ENCODE peak calls at places on chromosomes 12 and 14, in six cellular contexts. U, G, A, I, N and Y are unnamed samples.

GRCh38 chr12:62273724-62274380 is 13.6 kb downstream of the USP15 start:
- DNase-seq in U (no peak), G (no peak), A (no peak), I (no peak), N (no peak), Y (no peak)

GRCh38 chr14:77245820-77246219 is 25.2 kb downstream of the NGB start:
- DNase-seq in U (peak), G (no peak), A (no peak), I (no peak), N (no peak), Y (no peak)

GRCh38 chr12:104219361-104219892 is 3.8 kb downstream of the TXNRD1 start:
- DNase-seq in U (peak), G (peak), A (no peak), I (no peak), N (peak), Y (no peak)

GRCh38 chr14:24051789-24052655 is at the start of gene CARMIL3:
- DNase-seq in U (peak), G (peak), A (peak), I (peak), N (peak), Y (peak)

GRCh38 chr12:68507657-68508056 is 103.0 kb upstream of the RAP1B start:
- DNase-seq in U (no peak), G (no peak), A (no peak), I (no peak), N (no peak), Y (no peak)

GRCh38 chr14:89908712-89909450 is 45.6 kb downstream of the EFCAB11 start:
- DNase-seq in U (peak), G (no peak), A (no peak), I (no peak), N (no peak), Y (no peak)

GRCh38 chr14:101333335-101334280 is 227.7 kb upstream of the DIO3 start:
- DNase-seq in U (no peak), G (no peak), A (no peak), I (peak), N (no peak), Y (no peak)

GRCh38 chr12:111653596-111653995 is 32.2 kb downstream of the BRAP start:
- DNase-seq in U (no peak), G (no peak), A (no peak), I (no peak), N (no peak), Y (no peak)

GRCh38 chr14:75381642-75382041 is 46.2 kb upstream of the JDP2 start:
- DNase-seq in U (no peak), G (no peak), A (no peak), I (no peak), N (no peak), Y (no peak)

GRCh38 chr12:53501615-53502181 is 615 bp downstream of the TARBP2 start:
- DNase-seq in U (no peak), G (no peak), A (no peak), I (no peak), N (no peak), Y (no peak)

GRCh38 chr12:133235401-133236112 is at the start of gene ANHX:
- DNase-seq in U (no peak), G (no peak), A (no peak), I (no peak), N (no peak), Y (no peak)

GRCh38 chr12:57756406-57757341 is 1.8 kb downstream of the MARCHF9 start:
- DNase-seq in U (peak), G (no peak), A (no peak), I (peak), N (peak), Y (peak)

GRCh38 chr12:119603767-119604166 is 10.2 kb downstream of the TMEM233 start:
- DNase-seq in U (no peak), G (no peak), A (no peak), I (no peak), N (no peak), Y (no peak)

GRCh38 chr12:25864287-25864686 is 94.2 kb upstream of the RASSF8 start:
- DNase-seq in U (no peak), G (no peak), A (no peak), I (no peak), N (peak), Y (no peak)

GRCh38 chr14:86654558-86655184 is 1124.7 kb downstream of the FLRT2 start:
- DNase-seq in U (peak), G (peak), A (peak), I (peak), N (peak), Y (peak)

GRCh38 chr14:94805726-94806288 is 35.9 kb upstream of the GSC start:
- DNase-seq in U (peak), G (no peak), A (no peak), I (no peak), N (no peak), Y (no peak)

GRCh38 chr12:11927311-11927935 is 143.3 kb upstream of the BCL2L14 start:
- DNase-seq in U (peak), G (peak), A (peak), I (no peak), N (no peak), Y (no peak)

GRCh38 chr14:65352964-65353530 is 59.5 kb upstream of the FUT8 start:
- DNase-seq in U (no peak), G (no peak), A (no peak), I (no peak), N (no peak), Y (no peak)

GRCh38 chr12:7151532-7151931 is 21.4 kb downstream of the CLSTN3 start:
- DNase-seq in U (no peak), G (no peak), A (no peak), I (no peak), N (no peak), Y (no peak)
- H2BK15ac ChIP-seq in U (no peak), G (no peak), A (no peak), I (no peak), N (no peak), Y (no peak)

GRCh38 chr12:106031736-106032135 is 107.0 kb downstream of the NUAK1 start:
- DNase-seq in U (no peak), G (no peak), A (no peak), I (no peak), N (no peak), Y (no peak)
- H2BK120ac ChIP-seq in U (no peak), G (peak), A (no peak), I (no peak), N (peak), Y (no peak)

GRCh38 chr12:30531731-30532678 is 163.7 kb downstream of the IPO8 start:
- DNase-seq in U (no peak), G (no peak), A (no peak), I (no peak), N (no peak), Y (no peak)
- H2BK15ac ChIP-seq in U (no peak), G (no peak), A (no peak), I (no peak), N (no peak), Y (no peak)

DNA sequence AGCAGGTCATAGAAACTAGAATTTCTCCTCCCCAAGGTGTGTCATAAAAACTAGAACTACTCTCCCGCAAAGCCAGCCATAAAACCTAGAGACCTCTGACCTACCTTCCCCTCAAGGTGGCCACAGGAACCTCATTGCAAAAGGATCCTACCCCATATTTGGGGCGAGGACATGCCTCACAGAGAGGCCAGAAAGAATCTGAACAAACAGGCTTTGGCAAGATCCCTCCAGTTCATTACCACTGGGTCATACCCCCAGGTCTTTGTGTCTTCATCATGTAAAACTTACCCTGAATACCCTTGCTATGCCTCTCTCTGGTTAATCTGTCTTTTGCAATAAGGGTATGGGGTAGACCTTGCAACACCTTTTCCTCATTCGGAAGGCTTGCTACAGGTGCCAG is 64.8 kb upstream of the ZFP36L1 start:
- DNase-seq in U (no peak), G (no peak), A (no peak), I (peak), N (no peak), Y (no peak)
- H2BK120ac ChIP-seq in U (no peak), G (no peak), A (no peak), I (no peak), N (no peak), Y (no peak)

DNA sequence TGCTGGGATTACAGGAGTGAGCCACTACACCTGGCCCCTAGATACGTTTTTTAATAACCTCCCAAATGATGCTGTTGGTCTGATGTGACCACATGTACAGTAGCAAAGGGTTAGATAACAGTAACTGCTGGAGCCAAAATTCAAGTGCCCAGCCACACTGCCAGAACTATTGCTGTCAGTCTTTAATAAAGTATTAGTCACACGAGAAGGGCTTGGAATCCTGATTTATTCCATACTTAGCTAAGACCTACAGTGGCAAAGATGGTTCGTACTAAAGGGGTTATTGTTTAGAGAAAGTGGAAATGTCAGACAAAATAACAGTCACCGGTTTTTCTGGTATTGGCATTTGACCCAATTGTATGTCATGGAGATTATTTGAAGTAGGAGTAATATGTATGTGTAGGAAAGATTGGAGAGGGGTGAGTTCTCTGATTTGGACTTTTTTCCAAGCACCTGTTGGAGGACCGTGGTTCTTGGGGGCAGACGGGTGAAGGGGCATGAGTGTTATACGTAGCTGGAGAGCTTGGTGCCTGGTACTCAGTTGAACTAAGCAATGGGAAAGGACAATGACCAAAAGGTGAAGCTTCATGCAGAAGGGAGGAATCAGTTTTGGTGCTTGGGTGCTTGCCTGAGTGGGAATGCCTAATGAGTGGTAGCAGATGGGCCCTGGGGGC is 9.7 kb downstream of the TUBA1C start:
- DNase-seq in U (no peak), G (no peak), A (no peak), I (no peak), N (no peak), Y (no peak)
- H2BK15ac ChIP-seq in U (no peak), G (no peak), A (no peak), I (no peak), N (no peak), Y (no peak)

GRCh38 chr12:56522486-56523193 is 1.0 kb downstream of the RBMS2 start:
- DNase-seq in U (peak), G (peak), A (peak), I (no peak), N (peak), Y (no peak)
- H2BK120ac ChIP-seq in U (no peak), G (peak), A (no peak), I (no peak), N (no peak), Y (no peak)

DNA sequence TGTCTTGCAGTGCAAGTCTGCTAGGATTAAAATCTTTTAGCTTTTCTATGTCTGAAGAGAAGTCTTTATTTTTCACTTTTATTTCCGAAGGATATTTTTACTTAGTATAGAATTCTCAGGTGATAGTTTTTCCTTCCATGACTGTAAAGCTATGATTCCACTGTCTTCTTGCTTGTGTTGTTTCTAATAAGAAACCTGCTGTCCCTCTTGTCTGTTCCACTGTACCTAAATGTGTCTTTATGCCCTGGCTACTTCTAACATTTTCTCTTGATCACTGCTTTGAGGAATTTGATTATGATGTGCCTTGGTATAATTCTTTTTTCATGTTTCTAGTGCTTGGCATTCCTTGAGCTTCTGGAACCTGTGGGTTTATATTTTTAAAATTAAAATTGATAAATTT is 228.7 kb downstream of the CACNA1C start:
- DNase-seq in U (no peak), G (no peak), A (no peak), I (no peak), N (no peak), Y (no peak)
- H2BK15ac ChIP-seq in U (no peak), G (no peak), A (no peak), I (no peak), N (no peak), Y (no peak)

DNA sequence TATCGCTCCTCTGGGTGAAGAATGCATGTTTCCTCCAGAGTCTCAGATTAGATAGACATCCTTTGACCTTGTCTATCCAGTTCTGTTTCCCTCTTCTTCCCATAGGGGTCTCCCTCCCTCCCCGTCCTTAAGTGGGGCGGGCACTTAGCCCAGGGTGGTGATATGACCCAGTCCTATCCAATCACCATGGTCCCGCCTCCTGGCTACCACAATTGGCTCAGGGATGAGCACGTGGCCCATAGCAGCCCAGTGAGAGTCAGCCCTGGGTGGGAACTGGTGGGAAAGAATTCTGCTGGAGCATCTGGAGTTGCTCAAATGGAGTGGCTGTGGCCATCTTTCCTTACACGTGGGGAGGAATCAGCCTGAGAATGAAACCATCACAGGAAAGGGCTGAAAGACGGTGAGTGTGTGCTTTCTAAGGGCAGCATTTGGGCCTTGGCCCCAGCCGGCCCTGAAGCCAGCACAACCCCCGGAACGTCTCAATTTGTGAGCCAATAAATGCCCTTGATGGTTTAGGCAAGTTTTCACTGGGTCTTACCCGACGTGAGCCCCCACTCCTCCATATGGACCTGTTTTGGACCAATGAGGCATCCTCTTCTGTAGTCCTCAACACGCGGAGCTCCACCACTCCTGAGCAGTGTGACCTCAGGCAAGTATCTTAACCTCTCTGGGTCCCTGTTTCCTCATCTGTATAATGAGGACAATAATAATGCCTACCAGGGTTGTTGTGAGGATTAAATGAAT is 14.3 kb upstream of the MLXIP start:
- DNase-seq in U (peak), G (peak), A (peak), I (peak), N (peak), Y (peak)
- H2BK120ac ChIP-seq in U (no peak), G (peak), A (no peak), I (no peak), N (peak), Y (no peak)

GRCh38 chr14:28701733-28702132 is 64.9 kb upstream of the FOXG1 start:
- DNase-seq in U (no peak), G (no peak), A (no peak), I (no peak), N (no peak), Y (no peak)

GRCh38 chr14:28709571-28710305 is 56.8 kb upstream of the FOXG1 start:
- DNase-seq in U (peak), G (no peak), A (no peak), I (no peak), N (no peak), Y (no peak)

GRCh38 chr14:28707814-28708213 is 58.8 kb upstream of the FOXG1 start:
- DNase-seq in U (no peak), G (no peak), A (no peak), I (no peak), N (peak), Y (no peak)

GRCh38 chr14:28703482-28703881 is 63.1 kb upstream of the FOXG1 start:
- DNase-seq in U (no peak), G (no peak), A (no peak), I (no peak), N (no peak), Y (no peak)

GRCh38 chr14:28704153-28704552 is 62.4 kb upstream of the FOXG1 start:
- DNase-seq in U (no peak), G (no peak), A (no peak), I (no peak), N (no peak), Y (no peak)
- H2BK15ac ChIP-seq in U (no peak), G (no peak), A (no peak), I (no peak), N (no peak), Y (no peak)